ENCODE peak calls at places on chromosomes 13 and 19, in seven cellular contexts. One of them, this sample, is unnamed.
A peak's percentile ranks its signal among the peaks of the same experiment; 100 is the strongest.

GRCh38 chr13:41791056-41791455 is 169.9 kb downstream of the VWA8 start:
- DNase-seq in NCI-H1092 treated with DMSO at 0.1 percent for 48 hours: no peak
- DNase-seq in adrenal gland: no peak
- DNase-seq in anterior cingulate cortex: no peak
- DNase-seq in RWPE1: no peak
- DNase-seq in NCI-H1105: no peak
- DNase-seq in hepatocyte: no peak
- DNase-seq in this sample: no peak

GRCh38 chr19:15014579-15014978 is 34.7 kb upstream of the CASP14 start:
- DNase-seq in NCI-H1092 treated with DMSO at 0.1 percent for 48 hours: no peak
- DNase-seq in adrenal gland: no peak
- DNase-seq in anterior cingulate cortex: no peak
- DNase-seq in RWPE1: peak; percentile 26
- DNase-seq in NCI-H1105: no peak
- DNase-seq in hepatocyte: no peak
- DNase-seq in this sample: no peak

GRCh38 chr13:67229438-67230242 is 496 bp downstream of the PCDH9 start:
- DNase-seq in NCI-H1092 treated with DMSO at 0.1 percent for 48 hours: peak; percentile 57
- DNase-seq in adrenal gland: no peak
- DNase-seq in anterior cingulate cortex: no peak
- DNase-seq in RWPE1: no peak
- DNase-seq in NCI-H1105: no peak
- DNase-seq in hepatocyte: peak; percentile 12
- DNase-seq in this sample: no peak

GRCh38 chr13:98471895-98472294 is 105.0 kb downstream of the STK24 start:
- DNase-seq in NCI-H1092 treated with DMSO at 0.1 percent for 48 hours: no peak
- DNase-seq in adrenal gland: no peak
- DNase-seq in anterior cingulate cortex: no peak
- DNase-seq in RWPE1: no peak
- DNase-seq in NCI-H1105: no peak
- DNase-seq in hepatocyte: no peak
- DNase-seq in this sample: no peak

GRCh38 chr19:29671393-29672076 is 6.3 kb downstream of the PLEKHF1 start:
- DNase-seq in NCI-H1092 treated with DMSO at 0.1 percent for 48 hours: peak; percentile 1
- DNase-seq in adrenal gland: no peak
- DNase-seq in anterior cingulate cortex: no peak
- DNase-seq in RWPE1: peak; percentile 33
- DNase-seq in NCI-H1105: no peak
- DNase-seq in hepatocyte: peak; percentile 76
- DNase-seq in this sample: peak; percentile 83

GRCh38 chr19:54136086-54136863 is 1.3 kb upstream of the CNOT3 start:
- DNase-seq in NCI-H1092 treated with DMSO at 0.1 percent for 48 hours: no peak
- DNase-seq in adrenal gland: no peak
- DNase-seq in anterior cingulate cortex: no peak
- DNase-seq in RWPE1: no peak
- DNase-seq in NCI-H1105: no peak
- DNase-seq in hepatocyte: peak; percentile 22
- DNase-seq in this sample: peak; percentile 58

GRCh38 chr19:44912854-44913253 is 1.6 kb upstream of the APOC1 start:
- DNase-seq in NCI-H1092 treated with DMSO at 0.1 percent for 48 hours: no peak
- DNase-seq in adrenal gland: peak; percentile 84
- DNase-seq in anterior cingulate cortex: peak; percentile 64
- DNase-seq in RWPE1: no peak
- DNase-seq in NCI-H1105: no peak
- DNase-seq in hepatocyte: no peak
- DNase-seq in this sample: no peak

GRCh38 chr19:34732548-34733255 is 1.3 kb upstream of the ZNF181 start:
- DNase-seq in NCI-H1092 treated with DMSO at 0.1 percent for 48 hours: no peak
- DNase-seq in adrenal gland: peak; percentile 20
- DNase-seq in anterior cingulate cortex: no peak
- DNase-seq in RWPE1: no peak
- DNase-seq in NCI-H1105: no peak
- DNase-seq in hepatocyte: peak; percentile 42
- DNase-seq in this sample: peak; percentile 37

GRCh38 chr19:38031423-38031770 is 124.4 kb downstream of the SIPA1L3 start:
- DNase-seq in NCI-H1092 treated with DMSO at 0.1 percent for 48 hours: no peak
- DNase-seq in adrenal gland: no peak
- DNase-seq in anterior cingulate cortex: no peak
- DNase-seq in RWPE1: no peak
- DNase-seq in NCI-H1105: no peak
- DNase-seq in hepatocyte: no peak
- DNase-seq in this sample: no peak

GRCh38 chr19:52961981-52962380 is 700 bp downstream of the ZNF816 start:
- DNase-seq in NCI-H1092 treated with DMSO at 0.1 percent for 48 hours: no peak
- DNase-seq in adrenal gland: no peak
- DNase-seq in anterior cingulate cortex: no peak
- DNase-seq in RWPE1: peak; percentile 5
- DNase-seq in NCI-H1105: no peak
- DNase-seq in hepatocyte: no peak
- DNase-seq in this sample: peak; percentile 43

GRCh38 chr19:44662686-44663085 is 8.6 kb upstream of the CEACAM19 start:
- DNase-seq in NCI-H1092 treated with DMSO at 0.1 percent for 48 hours: no peak
- DNase-seq in adrenal gland: no peak
- DNase-seq in anterior cingulate cortex: no peak
- DNase-seq in RWPE1: no peak
- DNase-seq in NCI-H1105: no peak
- DNase-seq in hepatocyte: no peak
- DNase-seq in this sample: no peak

GRCh38 chr13:32955881-32956594 is 60.2 kb upstream of the KL start:
- DNase-seq in NCI-H1092 treated with DMSO at 0.1 percent for 48 hours: no peak
- DNase-seq in adrenal gland: no peak
- DNase-seq in anterior cingulate cortex: no peak
- DNase-seq in RWPE1: no peak
- DNase-seq in NCI-H1105: no peak
- DNase-seq in hepatocyte: no peak
- DNase-seq in this sample: no peak

GRCh38 chr13:49655906-49656305 is 27.6 kb downstream of the ARL11 start:
- DNase-seq in NCI-H1092 treated with DMSO at 0.1 percent for 48 hours: no peak
- DNase-seq in adrenal gland: no peak
- DNase-seq in anterior cingulate cortex: no peak
- DNase-seq in RWPE1: no peak
- DNase-seq in NCI-H1105: no peak
- DNase-seq in hepatocyte: no peak
- DNase-seq in this sample: no peak

GRCh38 chr13:80033286-80033685 is 307.6 kb downstream of the SPRY2 start:
- DNase-seq in NCI-H1092 treated with DMSO at 0.1 percent for 48 hours: no peak
- DNase-seq in adrenal gland: no peak
- DNase-seq in anterior cingulate cortex: no peak
- DNase-seq in RWPE1: no peak
- DNase-seq in NCI-H1105: no peak
- DNase-seq in hepatocyte: no peak
- DNase-seq in this sample: no peak

GRCh38 chr19:35021596-35021995 is 8.7 kb upstream of the SCN1B start:
- DNase-seq in NCI-H1092 treated with DMSO at 0.1 percent for 48 hours: no peak
- DNase-seq in adrenal gland: no peak
- DNase-seq in anterior cingulate cortex: no peak
- DNase-seq in RWPE1: no peak
- DNase-seq in NCI-H1105: no peak
- DNase-seq in hepatocyte: no peak
- DNase-seq in this sample: no peak

GRCh38 chr13:23440821-23441608 is 7.5 kb upstream of the SACS start:
- DNase-seq in NCI-H1092 treated with DMSO at 0.1 percent for 48 hours: no peak
- DNase-seq in adrenal gland: no peak
- DNase-seq in anterior cingulate cortex: no peak
- DNase-seq in RWPE1: no peak
- DNase-seq in NCI-H1105: no peak
- DNase-seq in hepatocyte: no peak
- DNase-seq in this sample: no peak

GRCh38 chr19:18436651-18437478 is 1.1 kb downstream of the ISYNA1 start:
- DNase-seq in NCI-H1092 treated with DMSO at 0.1 percent for 48 hours: peak; percentile 69
- DNase-seq in adrenal gland: peak; percentile 76
- DNase-seq in anterior cingulate cortex: no peak
- DNase-seq in RWPE1: no peak
- DNase-seq in NCI-H1105: peak; percentile 91
- DNase-seq in hepatocyte: peak; percentile 92
- DNase-seq in this sample: peak; percentile 64

GRCh38 chr19:7468840-7469239 is 20.0 kb downstream of the PEX11G start:
- DNase-seq in NCI-H1092 treated with DMSO at 0.1 percent for 48 hours: no peak
- DNase-seq in adrenal gland: no peak
- DNase-seq in anterior cingulate cortex: no peak
- DNase-seq in RWPE1: no peak
- DNase-seq in NCI-H1105: no peak
- DNase-seq in hepatocyte: no peak
- DNase-seq in this sample: no peak

GRCh38 chr19:47157455-47158321 is 27.1 kb downstream of the SAE1 start:
- DNase-seq in NCI-H1092 treated with DMSO at 0.1 percent for 48 hours: no peak
- DNase-seq in adrenal gland: peak; percentile 26
- DNase-seq in anterior cingulate cortex: no peak
- DNase-seq in RWPE1: peak; percentile 54
- DNase-seq in NCI-H1105: no peak
- DNase-seq in hepatocyte: peak; percentile 26
- DNase-seq in this sample: no peak

GRCh38 chr19:4586691-4587090 is 27.2 kb upstream of the SEMA6B start:
- DNase-seq in NCI-H1092 treated with DMSO at 0.1 percent for 48 hours: no peak
- DNase-seq in adrenal gland: no peak
- DNase-seq in anterior cingulate cortex: no peak
- DNase-seq in RWPE1: no peak
- DNase-seq in NCI-H1105: no peak
- DNase-seq in hepatocyte: no peak
- DNase-seq in this sample: no peak

GRCh38 chr19:18723871-18724377 is 40.4 kb downstream of the CRTC1 start:
- DNase-seq in NCI-H1092 treated with DMSO at 0.1 percent for 48 hours: no peak
- DNase-seq in adrenal gland: no peak
- DNase-seq in anterior cingulate cortex: no peak
- DNase-seq in RWPE1: no peak
- DNase-seq in NCI-H1105: no peak
- DNase-seq in hepatocyte: no peak
- DNase-seq in this sample: no peak

GRCh38 chr19:42113641-42114348 is 18.5 kb downstream of the POU2F2 start:
- DNase-seq in NCI-H1092 treated with DMSO at 0.1 percent for 48 hours: peak; percentile 36
- DNase-seq in adrenal gland: no peak
- DNase-seq in anterior cingulate cortex: no peak
- DNase-seq in RWPE1: peak; percentile 93
- DNase-seq in NCI-H1105: peak; percentile 68
- DNase-seq in hepatocyte: peak; percentile 67
- DNase-seq in this sample: peak; percentile 62

GRCh38 chr13:105804561-105805190 is 730.8 kb downstream of the EFNB2 start:
- DNase-seq in NCI-H1092 treated with DMSO at 0.1 percent for 48 hours: no peak
- DNase-seq in adrenal gland: no peak
- DNase-seq in anterior cingulate cortex: no peak
- DNase-seq in RWPE1: no peak
- DNase-seq in NCI-H1105: no peak
- DNase-seq in hepatocyte: no peak
- DNase-seq in this sample: no peak

GRCh38 chr19:30217461-30217860 is 154.7 kb upstream of the ZNF536 start:
- DNase-seq in NCI-H1092 treated with DMSO at 0.1 percent for 48 hours: no peak
- DNase-seq in adrenal gland: no peak
- DNase-seq in anterior cingulate cortex: no peak
- DNase-seq in RWPE1: no peak
- DNase-seq in NCI-H1105: no peak
- DNase-seq in hepatocyte: no peak
- DNase-seq in this sample: no peak

GRCh38 chr19:49200238-49200862 is 42.8 kb downstream of the TRPM4 start:
- DNase-seq in NCI-H1092 treated with DMSO at 0.1 percent for 48 hours: no peak
- DNase-seq in adrenal gland: no peak
- DNase-seq in anterior cingulate cortex: no peak
- DNase-seq in RWPE1: peak; percentile 68
- DNase-seq in NCI-H1105: no peak
- DNase-seq in hepatocyte: no peak
- DNase-seq in this sample: no peak

GRCh38 chr13:48236528-48237353 is 3.7 kb downstream of the ITM2B start:
- DNase-seq in NCI-H1092 treated with DMSO at 0.1 percent for 48 hours: no peak
- DNase-seq in adrenal gland: no peak
- DNase-seq in anterior cingulate cortex: no peak
- DNase-seq in RWPE1: no peak
- DNase-seq in NCI-H1105: no peak
- DNase-seq in hepatocyte: no peak
- DNase-seq in this sample: no peak

GRCh38 chr19:35718345-35719041 is 690 bp downstream of the KMT2B start:
- DNase-seq in NCI-H1092 treated with DMSO at 0.1 percent for 48 hours: peak; percentile 2
- DNase-seq in adrenal gland: no peak
- DNase-seq in anterior cingulate cortex: no peak
- DNase-seq in RWPE1: no peak
- DNase-seq in NCI-H1105: peak; percentile 6
- DNase-seq in hepatocyte: peak; percentile 52
- DNase-seq in this sample: peak; percentile 46

GRCh38 chr19:30855475-30855874 is 483.3 kb downstream of the ZNF536 start:
- DNase-seq in NCI-H1092 treated with DMSO at 0.1 percent for 48 hours: no peak
- DNase-seq in adrenal gland: no peak
- DNase-seq in anterior cingulate cortex: no peak
- DNase-seq in RWPE1: no peak
- DNase-seq in NCI-H1105: no peak
- DNase-seq in hepatocyte: no peak
- DNase-seq in this sample: no peak

GRCh38 chr19:19554074-19555023 is 16.3 kb downstream of the CILP2 start:
- DNase-seq in NCI-H1092 treated with DMSO at 0.1 percent for 48 hours: peak; percentile 1
- DNase-seq in adrenal gland: no peak
- DNase-seq in anterior cingulate cortex: no peak
- DNase-seq in RWPE1: no peak
- DNase-seq in NCI-H1105: no peak
- DNase-seq in hepatocyte: peak; percentile 53
- DNase-seq in this sample: no peak

GRCh38 chr19:17871878-17872250 is at the start of gene SLC5A5:
- DNase-seq in NCI-H1092 treated with DMSO at 0.1 percent for 48 hours: no peak
- DNase-seq in adrenal gland: no peak
- DNase-seq in anterior cingulate cortex: no peak
- DNase-seq in RWPE1: no peak
- DNase-seq in NCI-H1105: no peak
- DNase-seq in hepatocyte: no peak
- DNase-seq in this sample: no peak

GRCh38 chr13:70388935-70389334 is 280.7 kb upstream of the KLHL1 start:
- DNase-seq in NCI-H1092 treated with DMSO at 0.1 percent for 48 hours: no peak
- DNase-seq in adrenal gland: no peak
- DNase-seq in anterior cingulate cortex: no peak
- DNase-seq in RWPE1: no peak
- DNase-seq in NCI-H1105: no peak
- DNase-seq in hepatocyte: no peak
- DNase-seq in this sample: no peak

GRCh38 chr13:76164290-76164689 is 528.2 kb downstream of the LMO7 start:
- DNase-seq in NCI-H1092 treated with DMSO at 0.1 percent for 48 hours: no peak
- DNase-seq in adrenal gland: no peak
- DNase-seq in anterior cingulate cortex: no peak
- DNase-seq in RWPE1: no peak
- DNase-seq in NCI-H1105: no peak
- DNase-seq in hepatocyte: no peak
- DNase-seq in this sample: no peak

GRCh38 chr19:18460900-18461299 is 23.0 kb upstream of the ISYNA1 start:
- DNase-seq in NCI-H1092 treated with DMSO at 0.1 percent for 48 hours: no peak
- DNase-seq in adrenal gland: no peak
- DNase-seq in anterior cingulate cortex: no peak
- DNase-seq in RWPE1: no peak
- DNase-seq in NCI-H1105: no peak
- DNase-seq in hepatocyte: no peak
- DNase-seq in this sample: no peak

GRCh38 chr19:38405276-38405675 is 2.4 kb downstream of the FAM98C start:
- DNase-seq in NCI-H1092 treated with DMSO at 0.1 percent for 48 hours: no peak
- DNase-seq in adrenal gland: no peak
- DNase-seq in anterior cingulate cortex: no peak
- DNase-seq in RWPE1: no peak
- DNase-seq in NCI-H1105: no peak
- DNase-seq in hepatocyte: no peak
- DNase-seq in this sample: no peak

GRCh38 chr13:51806571-51806970 is 2.6 kb upstream of the DHRS12 start:
- DNase-seq in NCI-H1092 treated with DMSO at 0.1 percent for 48 hours: peak; percentile 9
- DNase-seq in adrenal gland: peak; percentile 45
- DNase-seq in anterior cingulate cortex: no peak
- DNase-seq in RWPE1: no peak
- DNase-seq in NCI-H1105: peak; percentile 37
- DNase-seq in hepatocyte: no peak
- DNase-seq in this sample: peak; percentile 28